ENCODE peak calls at places on chromosomes 13 and 19, in five cellular contexts. D, I, F, V and Q are unnamed samples.

GRCh38 chr19:49614096-49614857 is 23.3 kb downstream of the PRR12 start:
- DNase-seq in D (no peak), I (no peak), F (no peak), V (peak; percentile 96), Q (peak; percentile 74)

GRCh38 chr13:59425211-59425721 is 738.5 kb downstream of the DIAPH3 start:
- DNase-seq in D (no peak), I (no peak), F (no peak), V (peak; percentile 1), Q (no peak)

GRCh38 chr13:35481777-35482176 is 5.3 kb upstream of the MAB21L1 start:
- DNase-seq in D (no peak), I (no peak), F (no peak), V (no peak), Q (no peak)

GRCh38 chr19:45506246-45506990 is 861 bp upstream of the VASP start:
- DNase-seq in D (peak; percentile 96), I (peak; percentile 96), F (peak; percentile 100), V (peak; percentile 85), Q (peak; percentile 97)

GRCh38 chr19:7488736-7489353 is at the start of gene PEX11G:
- DNase-seq in D (peak; percentile 92), I (peak; percentile 87), F (peak; percentile 98), V (peak; percentile 79), Q (peak; percentile 76)

GRCh38 chr19:21020298-21021227 is at the start of gene ZNF430:
- DNase-seq in D (peak; percentile 91), I (peak; percentile 89), F (peak; percentile 94), V (peak; percentile 92), Q (peak; percentile 97)

GRCh38 chr19:397321-397720 is 11.6 kb downstream of the C2CD4C start:
- DNase-seq in D (no peak), I (no peak), F (no peak), V (no peak), Q (no peak)

GRCh38 chr19:55519461-55520311 is 17.2 kb downstream of the SBK2 start:
- DNase-seq in D (no peak), I (no peak), F (no peak), V (peak; percentile 97), Q (peak; percentile 91)

GRCh38 chr19:37991841-37992248 is 84.8 kb downstream of the SIPA1L3 start:
- DNase-seq in D (no peak), I (no peak), F (peak; percentile 57), V (no peak), Q (peak; percentile 39)

GRCh38 chr19:41863209-41863931 is 3.3 kb downstream of the RPS19 start:
- DNase-seq in D (no peak), I (no peak), F (no peak), V (no peak), Q (no peak)

GRCh38 chr13:40316301-40316700 is 350.1 kb downstream of the FOXO1 start:
- DNase-seq in D (no peak), I (no peak), F (no peak), V (no peak), Q (no peak)

GRCh38 chr19:50870417-50871089 is 2.7 kb upstream of the KLK2 start:
- DNase-seq in D (peak; percentile 64), I (no peak), F (no peak), V (peak; percentile 4), Q (no peak)

DNA sequence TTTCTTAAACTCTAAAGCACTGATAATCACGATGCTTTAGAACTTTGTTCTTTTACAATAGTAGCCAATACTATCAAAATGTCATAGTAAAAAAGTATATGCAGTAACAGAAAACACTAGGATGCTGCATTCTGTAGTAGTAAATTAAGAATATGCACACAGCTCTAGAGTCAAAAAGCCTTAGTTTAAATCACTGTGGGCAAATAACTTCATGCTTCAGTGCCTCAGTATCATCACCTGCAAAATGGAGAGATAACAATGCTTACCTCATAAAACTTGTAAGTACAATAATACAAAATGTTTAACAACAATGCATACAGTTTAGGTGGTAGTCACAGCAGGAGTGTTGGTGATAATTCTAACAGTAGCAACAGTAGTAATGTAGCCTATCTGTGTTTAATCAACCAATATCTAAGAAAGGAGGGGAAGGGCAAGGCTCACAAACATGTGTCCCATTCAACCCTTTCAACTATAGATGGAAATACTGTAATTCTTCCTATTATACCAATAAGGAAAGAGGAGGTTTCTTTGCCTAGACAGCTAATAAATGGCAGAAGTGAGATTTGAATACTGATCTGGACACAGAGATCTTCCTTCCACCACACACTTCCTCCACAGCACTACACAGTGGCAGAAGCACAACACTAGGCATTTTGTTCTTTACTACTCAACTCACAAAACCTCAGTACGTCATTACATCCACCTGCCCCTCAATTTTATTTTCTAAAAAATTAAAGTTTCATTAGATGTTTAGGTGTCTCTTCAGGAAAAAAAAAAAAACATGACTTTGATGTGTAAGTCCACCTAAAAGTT is 4.6 kb downstream of the RBM26 start:
- DNase-seq in D (no peak), I (no peak), F (no peak), V (no peak), Q (no peak)
- H3K4me3 ChIP-seq in D (no peak overlapping the region), I (no peak overlapping the region), F (no peak overlapping the region), V (no peak overlapping the region), Q (no peak overlapping the region)

DNA sequence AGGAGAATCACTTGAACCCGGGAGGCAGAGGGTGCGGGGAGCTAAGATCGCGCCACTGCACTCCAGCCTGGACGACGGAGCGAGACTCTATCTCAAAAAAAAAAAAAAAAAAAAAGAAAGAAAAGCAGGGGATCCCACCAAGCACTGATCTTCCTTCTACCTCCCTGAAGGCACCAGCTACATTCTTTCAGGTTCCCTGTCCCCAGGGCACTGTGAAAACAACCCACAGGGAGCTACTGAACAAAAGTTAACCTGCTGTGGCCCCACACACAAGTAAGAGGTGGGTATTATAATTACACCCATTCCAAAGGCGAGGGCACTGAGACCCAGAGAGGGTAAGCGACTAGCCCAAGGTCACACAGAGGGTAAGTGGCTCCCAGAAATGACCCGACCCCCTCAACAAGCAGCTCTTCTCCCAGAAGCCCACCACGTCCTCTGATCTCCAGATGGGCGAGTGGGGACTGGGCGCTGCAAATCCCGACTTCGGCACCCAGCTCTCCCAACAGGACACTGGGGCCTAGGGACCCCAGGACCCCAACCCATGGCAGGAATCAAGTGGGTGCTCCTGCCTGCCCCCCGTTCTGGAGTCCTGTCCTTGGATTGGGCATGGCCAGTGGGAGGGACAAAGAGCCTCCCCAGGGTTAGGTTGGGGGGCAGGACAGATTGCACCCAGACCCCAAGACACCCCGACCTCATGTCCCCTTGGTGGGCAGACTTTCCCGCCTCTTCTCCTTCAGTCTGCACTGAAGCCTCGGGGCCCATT is 2.4 kb downstream of the LMNB2 start:
- DNase-seq in D (no peak), I (no peak), F (no peak), V (no peak), Q (no peak)
- H3K4me3 ChIP-seq in D (no peak overlapping the region), I (no peak overlapping the region), F (no peak overlapping the region), V (no peak overlapping the region), Q (no peak overlapping the region)

GRCh38 chr13:95643009-95643408 is 1.5 kb downstream of the DZIP1 start:
- DNase-seq in D (no peak), I (no peak), F (no peak), V (no peak), Q (no peak)
- H3K4me3 ChIP-seq in D (no peak overlapping the region), I (no peak overlapping the region), F (no peak overlapping the region), V (peak overlapping the region; percentile 67), Q (peak overlapping the region; percentile 54)

GRCh38 chr19:1969176-1970002 is 28.4 kb downstream of the CSNK1G2 start:
- DNase-seq in D (no peak), I (no peak), F (no peak), V (no peak), Q (no peak)
- H3K4me3 ChIP-seq in D (no peak overlapping the region), I (no peak overlapping the region), F (no peak overlapping the region), V (no peak overlapping the region), Q (no peak overlapping the region)

DNA sequence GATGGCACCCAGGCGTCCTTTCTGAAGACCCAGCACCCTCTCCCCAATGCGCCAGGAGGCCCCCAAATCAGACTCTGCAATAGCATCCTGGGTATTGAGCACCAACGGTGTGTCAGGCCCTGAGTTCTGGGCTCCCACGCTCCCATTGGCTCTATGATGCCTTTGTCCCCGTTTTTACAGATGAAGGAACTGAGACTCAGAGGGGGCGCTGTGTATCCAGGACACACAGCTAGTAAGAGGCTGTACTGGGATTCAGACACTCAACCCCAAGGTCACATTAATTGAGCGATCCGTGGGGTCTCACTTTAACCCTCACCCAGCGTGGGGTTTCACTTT is 42.5 kb downstream of the CYP4F22 start:
- DNase-seq in D (no peak), I (peak; percentile 1), F (peak; percentile 49), V (no peak), Q (no peak)
- H3K4me3 ChIP-seq in D (no peak overlapping the region), I (peak overlapping the region; percentile 72), F (peak overlapping the region; percentile 21), V (no peak overlapping the region), Q (peak overlapping the region; percentile 7)

GRCh38 chr19:54460230-54461005 is 3.2 kb downstream of the LENG9 start:
- DNase-seq in D (no peak), I (no peak), F (peak; percentile 79), V (no peak), Q (no peak)
- H3K4me3 ChIP-seq in D (no peak overlapping the region), I (no peak overlapping the region), F (no peak overlapping the region), V (no peak overlapping the region), Q (no peak overlapping the region)